ENCODE peak calls at places on chromosomes 12 and 14, in four cellular contexts. One of them, this sample, is unnamed.

GRCh38 chr12:34403706-34404376 is 381.5 kb downstream of the ALG10 start:
- DNase-seq in epithelial cell of esophagus: no peak
- DNase-seq in T-helper 1 cell: no peak
- DNase-seq in BE2C: peak; percentile 4
- DNase-seq in this sample: no peak

GRCh38 chr12:64780531-64781373 is 21.5 kb upstream of the GNS start:
- DNase-seq in T-helper 1 cell: no peak
- DNase-seq in epithelial cell of esophagus: peak; percentile 36
- DNase-seq in BE2C: peak; percentile 28
- DNase-seq in this sample: peak; percentile 49

GRCh38 chr12:64733857-64734256 is 25.3 kb downstream of the GNS start:
- DNase-seq in epithelial cell of esophagus: peak; percentile 94
- DNase-seq in BE2C: no peak
- DNase-seq in T-helper 1 cell: no peak
- DNase-seq in this sample: peak; percentile 24

GRCh38 chr14:95507174-95507573 is 9.3 kb downstream of the SYNE3 start:
- DNase-seq in T-helper 1 cell: no peak
- DNase-seq in BE2C: peak; percentile 76
- DNase-seq in epithelial cell of esophagus: peak; percentile 97
- DNase-seq in this sample: no peak

GRCh38 chr12:101671157-101671791 is 26.2 kb upstream of the CHPT1 start:
- DNase-seq in T-helper 1 cell: peak; percentile 75
- DNase-seq in BE2C: no peak
- DNase-seq in epithelial cell of esophagus: no peak
- DNase-seq in this sample: no peak

GRCh38 chr12:58757422-58757821 is 162.9 kb downstream of the LRIG3 start:
- DNase-seq in BE2C: no peak
- DNase-seq in T-helper 1 cell: no peak
- DNase-seq in epithelial cell of esophagus: peak; percentile 5
- DNase-seq in this sample: peak; percentile 53

GRCh38 chr14:97120204-97121120 is 323.3 kb downstream of the VRK1 start:
- DNase-seq in T-helper 1 cell: peak; percentile 56
- DNase-seq in BE2C: no peak
- DNase-seq in epithelial cell of esophagus: no peak
- DNase-seq in this sample: no peak

GRCh38 chr14:66624319-66624937 is 116.5 kb downstream of the GPHN start:
- DNase-seq in T-helper 1 cell: peak; percentile 23
- DNase-seq in BE2C: peak; percentile 74
- DNase-seq in epithelial cell of esophagus: peak; percentile 68
- DNase-seq in this sample: peak; percentile 67

GRCh38 chr12:123384318-123384993 is 524 bp downstream of the KMT5A start:
- DNase-seq in BE2C: no peak
- DNase-seq in epithelial cell of esophagus: peak; percentile 32
- DNase-seq in T-helper 1 cell: peak; percentile 24
- DNase-seq in this sample: peak; percentile 16

GRCh38 chr12:64450711-64451486 is 1.0 kb upstream of the TBK1 start:
- DNase-seq in T-helper 1 cell: peak; percentile 10
- DNase-seq in BE2C: peak; percentile 12
- DNase-seq in epithelial cell of esophagus: peak; percentile 13
- DNase-seq in this sample: no peak

GRCh38 chr12:114673169-114673833 is 10.7 kb downstream of the TBX3 start:
- DNase-seq in BE2C: peak; percentile 89
- DNase-seq in epithelial cell of esophagus: no peak
- DNase-seq in T-helper 1 cell: no peak
- DNase-seq in this sample: no peak

GRCh38 chr12:130335517-130336392 is 1.9 kb upstream of the PIWIL1 start:
- DNase-seq in BE2C: peak; percentile 47
- DNase-seq in T-helper 1 cell: peak; percentile 22
- DNase-seq in epithelial cell of esophagus: peak; percentile 67
- DNase-seq in this sample: peak; percentile 12

GRCh38 chr14:55373784-55374725 is 37.6 kb downstream of the ATG14 start:
- DNase-seq in BE2C: no peak
- DNase-seq in T-helper 1 cell: peak; percentile 58
- DNase-seq in epithelial cell of esophagus: peak; percentile 72
- DNase-seq in this sample: no peak

GRCh38 chr12:63064080-63064479 is 86.9 kb downstream of the AVPR1A start:
- DNase-seq in BE2C: no peak
- DNase-seq in epithelial cell of esophagus: peak; percentile 36
- DNase-seq in T-helper 1 cell: no peak
- DNase-seq in this sample: no peak

GRCh38 chr12:97109441-97109840 is 202.4 kb downstream of the NEDD1 start:
- DNase-seq in epithelial cell of esophagus: peak; percentile 29
- DNase-seq in T-helper 1 cell: no peak
- DNase-seq in BE2C: no peak
- DNase-seq in this sample: no peak

GRCh38 chr12:7108042-7108927 is 729 bp downstream of the C1RL start:
- DNase-seq in T-helper 1 cell: peak; percentile 88
- DNase-seq in epithelial cell of esophagus: peak; percentile 88
- DNase-seq in BE2C: no peak
- DNase-seq in this sample: peak; percentile 81

GRCh38 chr14:69682607-69683263 is 71.3 kb downstream of the SUSD6 start:
- DNase-seq in BE2C: no peak
- DNase-seq in epithelial cell of esophagus: peak; percentile 67
- DNase-seq in T-helper 1 cell: peak; percentile 67
- DNase-seq in this sample: no peak

GRCh38 chr14:89176090-89176757 is 240.8 kb downstream of the FOXN3 start:
- DNase-seq in epithelial cell of esophagus: no peak
- DNase-seq in T-helper 1 cell: no peak
- DNase-seq in BE2C: no peak
- DNase-seq in this sample: no peak

GRCh38 chr12:7460375-7461259 is 16.7 kb upstream of the CD163L1 start:
- DNase-seq in BE2C: peak; percentile 58
- DNase-seq in T-helper 1 cell: peak; percentile 8
- DNase-seq in epithelial cell of esophagus: peak; percentile 66
- DNase-seq in this sample: peak; percentile 69

This sample was measured in SJCRH30.